ENCODE peak calls at places on chromosomes 11 and 22, in eight cellular contexts. L, A, M, J, Q, S, W and B are unnamed samples.

GRCh38 chr22:49095366-49095765 is 732.3 kb downstream of the BRD1 start:
- DNase-seq in L (no peak), A (no peak), M (no peak), J (no peak), Q (no peak), S (peak; percentile 56), W (no peak), B (no peak)

GRCh38 chr11:112932593-112932992 is 28.6 kb upstream of the NCAM1 start:
- DNase-seq in L (no peak), A (no peak), M (no peak), J (no peak), Q (no peak), S (no peak), W (no peak), B (no peak)

GRCh38 chr11:67410369-67410831 is 5.1 kb upstream of the CARNS1 start:
- DNase-seq in L (no peak), A (no peak), M (no peak), J (no peak), Q (no peak), S (no peak), W (no peak), B (no peak)

GRCh38 chr11:19727246-19727645 is 14.6 kb downstream of the NAV2 start:
- DNase-seq in L (no peak), A (no peak), M (no peak), J (no peak), Q (no peak), S (no peak), W (no peak), B (no peak)

GRCh38 chr11:57320719-57321387 is 3.9 kb downstream of the TNKS1BP1 start:
- DNase-seq in L (no peak), A (peak; percentile 68), M (no peak), J (no peak), Q (no peak), S (no peak), W (peak; percentile 61), B (no peak)

GRCh38 chr11:126284829-126285228 is 1.9 kb downstream of the TIRAP start:
- DNase-seq in L (no peak), A (peak; percentile 55), M (peak; percentile 70), J (no peak), Q (no peak), S (no peak), W (no peak), B (peak; percentile 45)

GRCh38 chr11:34266987-34267386 is 90.8 kb downstream of the ABTB2 start:
- DNase-seq in L (no peak), A (no peak), M (no peak), J (no peak), Q (no peak), S (no peak), W (no peak), B (no peak)

GRCh38 chr22:35315855-35316745 is 16.4 kb downstream of the TOM1 start:
- DNase-seq in L (no peak), A (peak; percentile 36), M (no peak), J (peak; percentile 0), Q (no peak), S (no peak), W (no peak), B (no peak)

GRCh38 chr22:20135846-20136602 is 4.4 kb downstream of the ZDHHC8 start:
- DNase-seq in L (no peak), A (no peak), M (no peak), J (no peak), Q (no peak), S (peak; percentile 71), W (no peak), B (no peak)

GRCh38 chr11:114362958-114363357 is 37.4 kb downstream of the C11orf71 start:
- DNase-seq in L (no peak), A (no peak), M (no peak), J (no peak), Q (no peak), S (no peak), W (no peak), B (no peak)

GRCh38 chr11:945986-946385 is 20.3 kb downstream of the AP2A2 start:
- DNase-seq in L (no peak), A (no peak), M (no peak), J (no peak), Q (no peak), S (no peak), W (no peak), B (no peak)

GRCh38 chr11:1844221-1845094 is 5.7 kb downstream of the TNNI2 start:
- DNase-seq in L (no peak), A (no peak), M (no peak), J (no peak), Q (peak; percentile 87), S (peak; percentile 89), W (no peak), B (no peak)

GRCh38 chr22:23282089-23282501 is 101.8 kb downstream of the BCR start:
- DNase-seq in L (peak; percentile 51), A (peak; percentile 56), M (peak; percentile 89), J (peak; percentile 69), Q (no peak), S (peak; percentile 90), W (no peak), B (no peak)

GRCh38 chr11:95415837-95416288 is 184.9 kb upstream of the SESN3 start:
- DNase-seq in L (no peak), A (no peak), M (no peak), J (no peak), Q (peak; percentile 38), S (no peak), W (no peak), B (no peak)

GRCh38 chr11:14443642-14444041 is 56.0 kb downstream of the COPB1 start:
- DNase-seq in L (no peak), A (peak; percentile 65), M (no peak), J (no peak), Q (no peak), S (no peak), W (no peak), B (no peak)

GRCh38 chr11:561148-562003 is 606 bp downstream of the RASSF7 start:
- DNase-seq in L (no peak), A (peak; percentile 87), M (peak; percentile 88), J (no peak), Q (peak; percentile 51), S (peak; percentile 90), W (peak; percentile 88), B (no peak)

GRCh38 chr22:29072193-29072978 is 449 bp upstream of the KREMEN1 start:
- DNase-seq in L (peak; percentile 89), A (peak; percentile 100), M (peak; percentile 93), J (peak; percentile 81), Q (peak; percentile 95), S (peak; percentile 98), W (peak; percentile 99), B (peak; percentile 84)

GRCh38 chr11:86983071-86983488 is 27.9 kb upstream of the FZD4 start:
- DNase-seq in L (no peak), A (no peak), M (peak; percentile 42), J (peak; percentile 19), Q (no peak), S (no peak), W (peak; percentile 67), B (no peak)

GRCh38 chr22:50280022-50280707 is 10.0 kb upstream of the MAPK11 start:
- DNase-seq in L (no peak), A (no peak), M (no peak), J (no peak), Q (no peak), S (no peak), W (no peak), B (no peak)

DNA sequence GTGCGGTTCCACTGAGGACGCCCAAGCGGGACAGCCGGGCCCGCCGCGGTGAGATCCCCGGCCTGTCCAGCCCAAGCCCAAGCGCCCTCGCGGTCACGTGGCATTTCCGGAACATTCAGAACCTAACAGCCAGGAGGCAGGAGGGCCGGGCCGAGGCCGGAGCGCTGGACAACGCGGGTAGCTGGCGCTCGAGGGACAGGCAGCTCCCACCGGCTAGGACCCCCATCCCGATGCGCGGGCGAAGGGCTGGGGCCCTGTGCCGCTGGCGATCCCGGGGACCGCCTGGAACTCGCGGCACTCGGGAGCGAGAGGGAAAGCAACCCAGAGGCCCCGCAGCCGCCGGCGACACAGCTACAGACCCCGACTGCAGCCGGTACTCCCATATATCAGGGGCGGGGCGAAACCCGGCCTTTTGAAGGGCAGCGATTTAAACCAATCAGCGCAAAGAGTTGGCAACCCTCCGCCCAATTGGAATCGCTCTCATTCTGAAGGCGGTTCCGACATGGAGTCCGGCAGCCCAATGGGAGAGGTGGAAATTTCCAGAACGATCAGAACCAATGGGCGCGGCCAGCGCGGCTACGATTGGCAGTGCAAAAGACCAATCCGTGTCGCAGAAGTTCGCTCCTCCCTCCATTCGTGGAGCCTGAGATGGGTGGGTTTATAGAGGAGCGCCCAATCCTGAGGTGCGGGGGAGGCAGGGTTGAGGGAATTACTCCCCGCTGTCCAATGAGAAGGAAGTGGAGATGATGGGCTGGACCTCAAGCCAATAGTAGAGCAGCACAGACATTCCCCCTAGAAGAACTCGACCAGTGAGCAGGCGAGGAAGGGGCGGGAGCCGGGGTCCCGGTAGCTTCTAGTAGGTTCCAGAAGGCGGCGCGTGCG is at the start of gene STIP1:
- DNase-seq in L (peak; percentile 100), A (peak; percentile 98), M (peak; percentile 99), J (peak; percentile 98), Q (peak; percentile 97), S (peak; percentile 95), W (peak; percentile 99), B (peak; percentile 98)
- TF ChIP-seq CTCF in L (peak; percentile 16), A (peak; percentile 67), M (no peak), J (peak; percentile 81), Q (peak; percentile 71), S (peak; percentile 29), W (peak; percentile 60), B (peak; percentile 42)

GRCh38 chr11:134956461-134957209 is 544.6 kb upstream of the B3GAT1 start:
- DNase-seq in L (no peak), A (no peak), M (no peak), J (no peak), Q (no peak), S (no peak), W (no peak), B (no peak)
- H3K36me3 ChIP-seq in L (no peaks in the 10 kb centered on the region), A (no peaks in the 10 kb centered on the region), M (no peaks in the 10 kb centered on the region), J (no peaks in the 10 kb centered on the region), Q (no peaks in the 10 kb centered on the region), S (no peaks in the 10 kb centered on the region), W (no peaks in the 10 kb centered on the region), B (no peaks in the 10 kb centered on the region)

GRCh38 chr22:39233736-39234120 is 11.1 kb downstream of the PDGFB start:
- DNase-seq in L (no peak), A (no peak), M (no peak), J (no peak), Q (no peak), S (peak; percentile 65), W (no peak), B (no peak)
- TF ChIP-seq CTCF in L (no peak), A (no peak), M (no peak), J (no peak), Q (no peak), S (no peak), W (no peak), B (no peak)

GRCh38 chr11:117378966-117379865 is 51.6 kb downstream of the CEP164 start:
- DNase-seq in L (no peak), A (no peak), M (no peak), J (no peak), Q (no peak), S (no peak), W (no peak), B (no peak)

GRCh38 chr11:117376517-117376916 is 48.9 kb downstream of the CEP164 start:
- DNase-seq in L (no peak), A (no peak), M (no peak), J (no peak), Q (no peak), S (no peak), W (no peak), B (no peak)

GRCh38 chr11:117371453-117371852 is 43.8 kb downstream of the CEP164 start:
- DNase-seq in L (no peak), A (no peak), M (no peak), J (no peak), Q (no peak), S (no peak), W (no peak), B (no peak)

GRCh38 chr11:117374316-117374715 is 46.7 kb downstream of the CEP164 start:
- DNase-seq in L (no peak), A (no peak), M (no peak), J (no peak), Q (no peak), S (no peak), W (no peak), B (no peak)

GRCh38 chr11:117375960-117376359 is 48.3 kb downstream of the CEP164 start:
- DNase-seq in L (no peak), A (no peak), M (no peak), J (no peak), Q (no peak), S (no peak), W (no peak), B (no peak)
- H3K36me3 ChIP-seq in L (peaks cover 7% of the 10 kb centered on the region), A (peaks cover 4% of the 10 kb centered on the region), M (no peaks in the 10 kb centered on the region), J (peaks cover 95% of the 10 kb centered on the region), Q (peaks cover 4% of the 10 kb centered on the region), S (peaks cover 43% of the 10 kb centered on the region), W (no peaks in the 10 kb centered on the region), B (peaks cover 31% of the 10 kb centered on the region)